ENCODE peak calls at places on chromosomes 16 and 17, in seven cellular contexts. A is A549, W is HCT116, I is SK-N-SH, P is GM12878, Z is K562, H is HepG2. O is an unnamed sample. For H3K9me3, the result is how much of the 10 kb centered on the place peaks cover.

GRCh38 chr17:80774643-80775281 is 216.9 kb upstream of the CHMP6 start:
- DNase-seq in A (no peak), W (no peak), I (no peak), P (no peak), Z (no peak), H (no peak), O (no peak)

GRCh38 chr16:10039220-10040096 is 142.8 kb downstream of the GRIN2A start:
- DNase-seq in A (peak), W (no peak), I (peak), P (no peak), Z (no peak), H (no peak), O (no peak)

GRCh38 chr16:3950343-3951193 is 70.1 kb upstream of the CREBBP start:
- DNase-seq in A (no peak), W (no peak), I (no peak), P (no peak), Z (peak), H (no peak), O (no peak)

GRCh38 chr16:67260426-67261063 is 11.8 kb downstream of the SLC9A5 start:
- DNase-seq in A (no peak), W (no peak), I (peak), P (no peak), Z (peak), H (peak), O (no peak)

GRCh38 chr17:45431531-45432404 is 902 bp downstream of the ARHGAP27 start:
- DNase-seq in A (peak), W (peak), I (peak), P (no peak), Z (peak), H (peak), O (no peak)

GRCh38 chr16:20675488-20676267 is 21.8 kb downstream of the ACSM1 start:
- DNase-seq in A (no peak), W (peak), I (no peak), P (peak), Z (peak), H (peak), O (no peak)

GRCh38 chr16:50450957-50451356 is 82.2 kb upstream of the BRD7 start:
- DNase-seq in A (no peak), W (no peak), I (no peak), P (no peak), Z (no peak), H (peak), O (no peak)

GRCh38 chr17:38476549-38476948 is 48.3 kb downstream of the ARHGAP23 start:
- DNase-seq in A (no peak), W (no peak), I (no peak), P (no peak), Z (no peak), H (no peak), O (no peak)

GRCh38 chr17:41446806-41447205 is 6.0 kb upstream of the KRT38 start:
- DNase-seq in A (no peak), W (no peak), I (no peak), P (no peak), Z (no peak), H (no peak), O (no peak)

GRCh38 chr16:15509593-15510520 is 75.5 kb downstream of the BMERB1 start:
- DNase-seq in A (no peak), W (no peak), I (peak), P (no peak), Z (no peak), H (no peak), O (no peak)

GRCh38 chr17:40448213-40448638 is 5.0 kb downstream of the IGFBP4 start:
- DNase-seq in A (no peak), W (no peak), I (no peak), P (no peak), Z (no peak), H (peak), O (no peak)

GRCh38 chr17:54996441-54996840 is 27.9 kb downstream of the STXBP4 start:
- DNase-seq in A (no peak), W (no peak), I (no peak), P (no peak), Z (no peak), H (no peak), O (no peak)

GRCh38 chr16:26475579-26475978 is 591.1 kb upstream of the C16orf82 start:
- DNase-seq in A (no peak), W (no peak), I (no peak), P (no peak), Z (no peak), H (no peak), O (no peak)
- TF ChIP-seq REST in A (no peak), W (no peak), I (no peak), P (no peak), Z (no peak), H (no peak), O (no peak)

DNA sequence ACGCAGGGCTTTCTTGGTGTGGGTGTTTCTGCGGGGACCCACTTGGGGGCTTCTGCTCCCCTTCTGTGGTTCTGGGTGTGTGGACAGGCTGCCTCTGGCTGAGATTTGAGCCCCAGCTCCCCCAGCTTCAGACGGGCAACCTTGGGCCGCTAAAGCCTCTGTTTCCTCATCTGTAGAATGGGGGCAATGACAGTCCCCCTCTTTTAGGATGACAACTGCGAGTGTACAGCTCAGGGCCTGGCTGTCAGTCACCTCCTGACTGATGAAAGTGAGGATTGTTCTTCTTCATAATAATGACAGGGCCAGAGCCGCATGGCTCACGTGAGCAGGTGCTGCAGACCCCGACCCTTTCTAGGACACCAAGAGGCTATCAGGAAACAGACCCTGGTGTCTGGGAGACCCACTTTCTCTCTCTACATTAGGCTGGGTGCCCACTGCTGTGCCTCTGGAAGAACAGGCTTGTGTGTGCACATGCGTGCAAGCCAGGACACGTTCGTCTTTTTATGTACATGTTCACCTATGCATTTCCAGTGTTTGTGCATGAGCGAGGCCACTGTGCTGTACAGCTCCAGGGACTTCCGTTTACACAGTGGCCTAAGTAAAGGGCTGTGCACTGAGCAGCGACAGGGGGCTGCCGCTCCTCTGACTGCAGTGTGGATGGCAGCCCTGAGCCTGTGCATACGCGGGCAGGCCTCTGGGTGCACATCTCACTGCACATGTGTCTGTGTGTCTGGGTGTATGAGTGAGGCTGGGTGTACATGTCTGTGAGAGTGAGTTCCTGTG is 4.6 kb downstream of the SPNS3 start:
- DNase-seq in A (no peak), W (no peak), I (no peak), P (no peak), Z (no peak), H (peak), O (no peak)
- H3K4me3 ChIP-seq in A (no peak), W (no peak), I (no peak), P (no peak), Z (no peak), H (no peak), O (no peak)

DNA sequence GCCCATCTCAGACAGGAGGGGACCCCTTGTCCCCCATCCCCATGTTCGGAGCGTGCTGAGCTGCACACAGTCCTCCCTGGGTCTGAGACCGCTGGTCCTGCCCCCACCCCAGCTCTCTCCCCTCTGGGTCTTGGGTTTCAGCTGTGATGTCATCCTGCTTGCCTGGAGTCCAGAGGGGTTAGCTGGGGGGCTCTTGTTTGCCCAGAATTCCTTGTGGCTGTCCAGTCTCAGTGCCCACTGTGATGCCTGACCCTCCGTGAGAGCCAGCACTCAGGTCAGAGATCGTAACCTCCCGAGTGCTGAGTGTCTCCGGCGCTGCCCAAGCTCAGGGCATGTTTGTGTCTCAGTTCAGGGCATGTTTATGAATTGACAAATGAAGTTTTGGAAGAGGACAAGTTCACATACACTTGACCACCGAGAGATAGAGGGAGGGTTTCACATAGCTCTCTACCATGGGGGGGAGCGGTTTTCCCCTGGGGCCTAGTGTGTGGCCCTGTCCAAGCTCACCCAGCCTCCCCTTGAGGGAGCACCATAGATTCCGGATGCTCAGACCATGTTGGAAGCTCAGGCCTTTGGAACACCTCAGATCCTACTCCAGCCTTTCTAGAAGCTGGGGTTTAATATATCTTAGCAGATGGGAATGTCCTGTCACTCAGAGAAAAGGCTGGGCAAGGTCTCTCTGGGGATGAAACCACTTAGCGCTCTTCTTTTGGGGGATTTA is 96.3 kb downstream of the METRNL start:
- DNase-seq in A (no peak), W (no peak), I (no peak), P (no peak), Z (no peak), H (no peak), O (no peak)
- H3K9me3 ChIP-seq in A (under half), W (under half), I (under half), P (under half), Z (under half), H (under half), O (under half)

DNA sequence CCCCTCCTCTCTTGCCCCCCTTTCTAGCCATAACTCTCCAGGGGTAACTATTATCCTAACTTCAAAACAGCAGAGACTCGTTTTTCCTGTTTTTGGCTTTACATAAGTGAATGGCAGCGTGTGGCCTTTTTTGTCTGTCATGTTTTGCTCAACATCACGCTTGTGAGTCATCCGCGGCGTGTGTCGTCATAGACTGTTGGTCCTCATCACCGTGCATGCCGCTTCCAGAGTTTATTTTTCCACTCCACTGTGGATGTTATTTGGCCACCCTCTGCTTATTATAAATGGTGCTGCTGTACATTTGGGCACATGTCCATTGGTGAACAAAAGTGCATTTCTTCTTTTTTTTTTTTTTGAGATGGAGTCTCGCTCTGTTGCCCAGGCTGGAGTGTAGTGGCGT is 52.5 kb downstream of the ERN1 start:
- DNase-seq in A (no peak), W (no peak), I (no peak), P (no peak), Z (no peak), H (no peak), O (no peak)
- TF ChIP-seq REST in A (no peak), W (no peak), I (no peak), P (no peak), Z (no peak), H (no peak), O (no peak)

DNA sequence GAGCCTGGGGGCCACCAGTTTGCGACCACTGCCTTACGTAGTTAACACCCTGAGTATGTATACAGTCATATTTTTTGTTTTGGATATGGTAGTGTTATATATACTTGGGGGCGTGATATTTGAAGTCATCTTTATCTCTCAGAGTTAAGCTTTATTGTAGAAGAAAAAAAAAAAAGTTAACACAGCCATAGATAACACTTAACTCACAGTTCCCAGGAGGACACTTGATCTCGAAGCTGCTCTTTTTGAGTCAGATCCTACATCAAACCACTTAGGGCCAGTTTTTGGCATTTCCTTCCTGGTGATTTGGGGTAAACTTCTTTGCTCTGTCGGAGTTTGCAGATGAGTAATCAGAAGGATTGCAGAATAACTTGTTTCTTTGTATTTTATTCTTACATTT is 5.8 kb downstream of the ITPRIPL2 start:
- DNase-seq in A (no peak), W (no peak), I (no peak), P (no peak), Z (no peak), H (no peak), O (no peak)
- H3K4me3 ChIP-seq in A (peak), W (no peak), I (peak), P (peak), Z (peak), H (no peak), O (no peak)

GRCh38 chr17:74137416-74137815 is 66.1 kb upstream of the RPL38 start:
- DNase-seq in A (no peak), W (no peak), I (no peak), P (no peak), Z (no peak), H (no peak), O (no peak)

GRCh38 chr17:74139120-74139519 is 64.4 kb upstream of the RPL38 start:
- DNase-seq in A (no peak), W (no peak), I (no peak), P (no peak), Z (no peak), H (no peak), O (no peak)

GRCh38 chr17:74141612-74142011 is 61.9 kb upstream of the RPL38 start:
- DNase-seq in A (no peak), W (no peak), I (no peak), P (no peak), Z (no peak), H (no peak), O (no peak)

GRCh38 chr17:74135391-74136167 is 67.9 kb upstream of the RPL38 start:
- DNase-seq in A (no peak), W (no peak), I (no peak), P (no peak), Z (no peak), H (no peak), O (no peak)

GRCh38 chr17:74140282-74140681 is 63.2 kb upstream of the RPL38 start:
- DNase-seq in A (no peak), W (no peak), I (no peak), P (no peak), Z (no peak), H (no peak), O (no peak)
- H3K9me3 ChIP-seq in A (half or more), W (under half), I (under half), P (under half), Z (under half), H (under half), O (under half)

GRCh38 chr16:75105306-75106061 is 11.1 kb downstream of the LDHD start:
- DNase-seq in A (no peak), W (no peak), I (peak), P (no peak), Z (no peak), H (no peak), O (no peak)
- TF ChIP-seq REST in A (no peak), W (no peak), I (no peak), P (no peak), Z (no peak), H (no peak), O (no peak)

GRCh38 chr16:85231959-85232358 is 119.7 kb upstream of the CIBAR2 start:
- DNase-seq in A (no peak), W (no peak), I (no peak), P (no peak), Z (no peak), H (no peak), O (no peak)

GRCh38 chr16:85235988-85236831 is 123.9 kb upstream of the CIBAR2 start:
- DNase-seq in A (no peak), W (no peak), I (no peak), P (no peak), Z (no peak), H (no peak), O (no peak)

GRCh38 chr16:85232369-85233142 is 120.3 kb upstream of the CIBAR2 start:
- DNase-seq in A (no peak), W (no peak), I (no peak), P (no peak), Z (no peak), H (no peak), O (no peak)

GRCh38 chr16:85233520-85233919 is 121.2 kb upstream of the CIBAR2 start:
- DNase-seq in A (no peak), W (no peak), I (no peak), P (no peak), Z (no peak), H (no peak), O (no peak)

GRCh38 chr16:85234310-85235235 is 122.3 kb upstream of the CIBAR2 start:
- DNase-seq in A (peak), W (no peak), I (peak), P (no peak), Z (peak), H (peak), O (no peak)
- H3K4me3 ChIP-seq in A (peak), W (peak), I (peak), P (no peak), Z (no peak), H (no peak), O (peak)

GRCh38 chr17:5184284-5184683 is 7.4 kb downstream of the ZNF594 start:
- DNase-seq in A (no peak), W (no peak), I (no peak), P (no peak), Z (no peak), H (no peak), O (no peak)
- H3K9me3 ChIP-seq in A (half or more), W (half or more), I (half or more), P (half or more), Z (under half), H (under half), O (half or more)

GRCh38 chr17:7997186-7997585 is 5.2 kb upstream of the GUCY2D start:
- DNase-seq in A (peak), W (peak), I (no peak), P (no peak), Z (no peak), H (peak), O (no peak)
- TF ChIP-seq REST in A (no peak), W (no peak), I (no peak), P (no peak), Z (no peak), H (no peak), O (no peak)

O was measured in Panc1.